ENCODE peak calls at places on chromosome 2, in four cellular contexts. X is mesendoderm, I is mesenchymal stem cell, M is H9. K is an unnamed sample.

GRCh38 chr2:112626604-112627059 is 19.1 kb upstream of the SLC20A1 start:
- DNase-seq in X (peak; percentile 58), I (peak; percentile 78), M (peak; percentile 62), K (no peak)

GRCh38 chr2:218008060-218009040 is 5.6 kb upstream of the TNS1 start:
- DNase-seq in X (no peak), I (no peak), M (no peak), K (no peak)

GRCh38 chr2:24855703-24856102 is 62.5 kb downstream of the CENPO start:
- DNase-seq in X (peak; percentile 64), I (peak; percentile 81), M (no peak), K (no peak)

GRCh38 chr2:64462940-64463339 is 9.0 kb downstream of the LGALSL start:
- DNase-seq in X (no peak), I (peak; percentile 27), M (no peak), K (no peak)

GRCh38 chr2:152497481-152498052 is 162.6 kb downstream of the FMNL2 start:
- DNase-seq in X (no peak), I (peak; percentile 46), M (no peak), K (no peak)

GRCh38 chr2:237864940-237865622 is 5.7 kb downstream of the RAMP1 start:
- DNase-seq in X (peak; percentile 61), I (no peak), M (no peak), K (no peak)

GRCh38 chr2:66580343-66580954 is 145.5 kb downstream of the MEIS1 start:
- DNase-seq in X (no peak), I (no peak), M (no peak), K (no peak)

GRCh38 chr2:237025090-237025865 is 60.4 kb upstream of the COPS8 start:
- DNase-seq in X (no peak), I (peak; percentile 90), M (no peak), K (no peak)

GRCh38 chr2:200787351-200788128 is 24.2 kb upstream of the BZW1 start:
- DNase-seq in X (no peak), I (peak; percentile 94), M (no peak), K (no peak)

GRCh38 chr2:19543271-19544019 is 185.0 kb upstream of the OSR1 start:
- DNase-seq in X (no peak), I (no peak), M (no peak), K (no peak)

GRCh38 chr2:233142355-233142897 is 82.3 kb downstream of the INPP5D start:
- DNase-seq in X (peak; percentile 17), I (no peak), M (no peak), K (no peak)

GRCh38 chr2:186562209-186562578 is 27.7 kb upstream of the ITGAV start:
- DNase-seq in X (no peak), I (no peak), M (no peak), K (no peak)

GRCh38 chr2:241882090-241882625 is 12.6 kb downstream of the RTP5 start:
- DNase-seq in X (no peak), I (peak; percentile 9), M (no peak), K (no peak)

DNA sequence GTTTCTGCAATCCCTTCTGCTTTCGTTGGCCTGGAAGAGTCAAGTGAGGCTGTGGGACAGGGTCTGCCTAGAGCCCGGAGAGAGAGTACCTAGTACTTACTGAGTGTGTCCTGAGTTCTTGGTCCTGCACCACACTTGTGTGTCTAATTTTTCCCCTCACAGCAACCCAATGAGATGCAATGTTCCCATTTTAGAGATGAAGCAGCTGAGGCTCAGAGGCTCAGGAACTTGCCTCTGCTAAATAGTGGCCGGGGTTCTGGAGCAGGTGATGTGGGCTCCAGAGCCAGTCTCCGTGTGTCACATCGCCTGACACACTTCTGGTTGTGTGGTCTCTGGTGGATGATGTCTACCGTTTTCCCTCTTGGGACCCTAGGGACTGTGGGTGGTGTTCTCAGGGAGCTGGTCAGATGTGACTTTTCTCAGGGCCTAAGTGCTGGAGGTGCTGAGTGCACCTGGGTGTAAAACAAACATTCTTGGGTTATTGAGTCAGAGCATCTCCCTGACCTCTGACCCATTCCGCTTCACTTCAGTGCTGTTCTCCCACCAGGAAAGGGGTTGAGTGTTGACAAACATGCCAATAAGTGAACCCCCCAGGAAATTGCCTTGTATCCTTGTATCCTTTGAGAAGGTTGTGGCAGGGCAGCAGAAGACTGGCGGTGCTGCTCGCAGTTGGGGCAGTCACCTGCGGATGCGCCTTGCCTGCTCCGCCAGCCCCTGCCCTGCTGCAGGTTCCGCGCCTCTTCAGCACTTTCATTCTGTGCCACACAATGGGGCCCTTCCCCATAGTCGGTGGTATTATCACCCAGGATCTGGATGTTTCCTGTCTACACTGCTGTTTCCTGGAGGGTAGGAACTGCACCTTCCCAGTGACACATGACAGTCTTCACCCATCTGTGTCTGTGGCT is 32.1 kb downstream of the HK2 start:
- DNase-seq in X (peak; percentile 64), I (no peak), M (no peak), K (no peak)
- H3K4me1 ChIP-seq in X (peaks cover 5% of the 10 kb centered on the region), I (peaks cover 27% of the 10 kb centered on the region), M (peaks cover 7% of the 10 kb centered on the region), K (peaks cover 25% of the 10 kb centered on the region)

GRCh38 chr2:51579412-51579811 is 547.5 kb upstream of the NRXN1 start:
- DNase-seq in X (no peak), I (no peak), M (no peak), K (no peak)
- H3K27ac ChIP-seq in X (no peak overlapping the region), I (no peak overlapping the region), M (no peak overlapping the region), K (no peak overlapping the region)

GRCh38 chr2:28269019-28269784 is 123.5 kb upstream of the FOSL2 start:
- DNase-seq in X (peak; percentile 82), I (peak; percentile 45), M (no peak), K (no peak)

GRCh38 chr2:28273751-28274150 is 118.9 kb upstream of the FOSL2 start:
- DNase-seq in X (no peak), I (no peak), M (no peak), K (no peak)

GRCh38 chr2:28271231-28271913 is 121.3 kb upstream of the FOSL2 start:
- DNase-seq in X (no peak), I (no peak), M (no peak), K (no peak)

GRCh38 chr2:28270456-28271146 is 122.1 kb upstream of the FOSL2 start:
- DNase-seq in X (no peak), I (no peak), M (no peak), K (no peak)

GRCh38 chr2:28271914-28272240 is 120.8 kb upstream of the FOSL2 start:
- DNase-seq in X (no peak), I (no peak), M (no peak), K (no peak)
- H2BK120ac ChIP-seq in X (no peak overlapping the region), I (no peak overlapping the region), M (no peak overlapping the region), K (no peak overlapping the region)

DNA sequence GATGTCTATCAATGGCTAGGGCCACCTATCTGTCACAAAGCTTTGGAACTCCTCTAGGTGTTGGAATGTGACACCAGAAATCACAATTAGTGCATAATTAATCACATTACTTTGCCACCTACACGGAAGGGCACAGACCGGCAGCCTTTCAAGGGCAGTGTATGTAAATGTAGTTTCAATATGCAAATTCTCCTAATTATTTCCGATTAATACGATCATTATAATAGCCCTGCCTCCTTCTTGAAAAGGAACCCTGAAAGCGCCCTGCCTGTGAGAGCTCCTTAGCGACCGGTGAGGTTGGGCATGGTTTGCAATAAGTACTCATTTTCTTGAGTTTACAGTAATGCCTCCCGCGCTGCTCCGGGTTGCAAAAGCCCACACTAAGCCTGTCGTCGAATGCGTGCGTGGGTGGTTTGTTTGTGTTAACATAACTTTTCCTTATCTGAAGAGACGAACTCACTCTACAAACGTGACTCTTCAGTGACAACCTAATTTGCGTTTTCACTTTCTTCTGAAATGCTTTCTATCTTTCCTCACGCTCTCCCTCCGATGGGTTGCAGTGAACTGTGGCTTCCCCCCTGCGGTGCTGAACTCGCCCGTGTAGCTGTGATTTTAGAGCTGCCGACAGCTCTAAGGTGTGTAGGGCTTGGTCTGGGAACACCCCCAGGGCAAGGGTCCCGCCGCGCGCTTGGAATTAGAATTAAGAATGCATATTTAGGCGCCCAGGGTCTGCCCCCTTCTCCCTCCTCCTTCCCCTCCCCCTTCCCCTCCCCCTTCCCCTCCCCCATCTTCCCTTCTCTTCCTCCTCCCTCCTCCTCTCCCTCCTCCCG is 710 bp upstream of the ID2 start:
- DNase-seq in X (peak; percentile 95), I (peak; percentile 97), M (peak; percentile 46), K (peak; percentile 59)
- H3K4me1 ChIP-seq in X (peaks cover 8% of the 10 kb centered on the region), I (peaks cover 33% of the 10 kb centered on the region), M (no peaks in the 10 kb centered on the region), K (peaks cover 36% of the 10 kb centered on the region)

DNA sequence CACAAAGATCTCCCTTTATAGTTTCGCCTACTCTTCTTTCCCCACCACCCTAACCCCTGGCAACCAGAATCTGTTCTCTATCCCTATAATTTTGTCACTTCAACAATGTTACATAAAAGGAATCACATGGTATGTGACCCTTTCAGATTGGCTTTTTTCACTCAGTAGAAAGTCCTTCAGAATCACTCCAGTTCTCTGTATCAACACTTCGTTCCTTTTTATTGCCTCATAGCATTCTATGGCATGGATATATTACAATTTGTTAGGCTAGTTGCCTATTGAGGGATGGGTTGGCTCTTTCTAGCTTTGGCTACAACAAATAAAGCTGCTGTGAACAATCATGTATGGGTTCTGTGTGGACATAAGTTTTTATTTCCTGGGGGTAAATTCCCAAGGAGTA is 163.1 kb downstream of the RPIA start:
- DNase-seq in X (no peak), I (no peak), M (no peak), K (no peak)
- H3K27ac ChIP-seq in X (no peak overlapping the region), I (no peak overlapping the region), M (no peak overlapping the region), K (no peak overlapping the region)

GRCh38 chr2:234673961-234674759 is 177.3 kb upstream of the ARL4C start:
- DNase-seq in X (no peak), I (peak; percentile 26), M (no peak), K (no peak)

GRCh38 chr2:234677758-234678538 is 181.1 kb upstream of the ARL4C start:
- DNase-seq in X (no peak), I (peak; percentile 71), M (peak; percentile 5), K (no peak)

GRCh38 chr2:234674781-234675201 is 177.9 kb upstream of the ARL4C start:
- DNase-seq in X (no peak), I (peak; percentile 81), M (no peak), K (no peak)

GRCh38 chr2:234676859-234677450 is 180.1 kb upstream of the ARL4C start:
- DNase-seq in X (no peak), I (no peak), M (peak; percentile 47), K (peak; percentile 51)

GRCh38 chr2:234676109-234676858 is 179.4 kb upstream of the ARL4C start:
- DNase-seq in X (no peak), I (no peak), M (peak; percentile 17), K (no peak)
- H2BK120ac ChIP-seq in X (no peak overlapping the region), I (no peak overlapping the region), M (peak overlapping the region; percentile 24), K (no peak overlapping the region)

GRCh38 chr2:27071990-27072830 is 756 bp upstream of the OST4 start:
- DNase-seq in X (peak; percentile 74), I (peak; percentile 85), M (peak; percentile 79), K (no peak)

GRCh38 chr2:27070653-27071276 is 689 bp downstream of the OST4 start:
- DNase-seq in X (no peak), I (no peak), M (no peak), K (no peak)

GRCh38 chr2:27069961-27070618 is 1.4 kb downstream of the OST4 start:
- DNase-seq in X (no peak), I (no peak), M (no peak), K (no peak)

GRCh38 chr2:27072950-27073349 is 1.5 kb upstream of the OST4 start:
- DNase-seq in X (no peak), I (peak; percentile 32), M (no peak), K (no peak)

GRCh38 chr2:27071277-27071989 is at the start of gene OST4:
- DNase-seq in X (peak; percentile 95), I (peak; percentile 94), M (peak; percentile 93), K (peak; percentile 90)
- H3K4me1 ChIP-seq in X (peaks cover 2% of the 10 kb centered on the region), I (peaks cover 28% of the 10 kb centered on the region), M (no peaks in the 10 kb centered on the region), K (peaks cover 12% of the 10 kb centered on the region)

DNA sequence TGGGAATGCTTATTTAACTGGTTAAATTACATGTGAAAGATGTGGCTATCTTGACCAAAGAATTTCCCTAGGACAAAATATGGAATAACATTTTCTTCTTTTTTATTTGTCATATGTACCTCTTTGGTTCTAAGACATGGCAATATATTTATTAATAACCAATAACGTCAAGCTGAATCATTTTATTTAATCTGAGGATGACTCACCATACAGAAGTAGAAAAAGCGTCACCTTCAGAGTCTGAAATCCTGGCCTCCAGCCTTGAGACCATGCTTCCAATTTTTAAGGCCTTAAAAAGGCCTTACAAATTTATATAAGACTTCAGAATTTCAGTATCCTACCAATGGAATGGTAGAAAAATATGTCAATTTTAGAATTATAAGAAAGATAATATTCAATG is 1464.9 kb downstream of the SUCLG1 start:
- DNase-seq in X (no peak), I (no peak), M (no peak), K (no peak)
- H3K27ac ChIP-seq in X (no peak overlapping the region), I (no peak overlapping the region), M (no peak overlapping the region), K (no peak overlapping the region)

K was measured in neuronal stem cell.